ENCODE peak calls at places on chromosome 7, in nine cellular contexts. G is H4; J is endothelial cell of umbilical vein; D is activated CD8-positive, alpha-beta memory T cell treated with anti-CD3 and anti-CD28 coated beads for 48 hours; M is ELR; V is Caki2; L is stimulated activated CD4-positive, alpha-beta T cell treated with anti-CD3 and anti-CD28 coated beads, Interleukin-1b, Interleukin-23, amount 100 ng/mL, for 1 hour; R is HEK293T; N is effector CD8-positive, alpha-beta T cell. Y is an unnamed sample.

GRCh38 chr7:46357851-46358250 is 436.8 kb upstream of the IGFBP3 start:
- DNase-seq in G (no peak), J (no peak), D (no peak), M (no peak), V (no peak), L (no peak), R (no peak), N (no peak), Y (no peak)

GRCh38 chr7:119999743-120000475 is 273.1 kb upstream of the KCND2 start:
- DNase-seq in G (no peak), J (no peak), D (no peak), M (peak), V (no peak), L (no peak), R (no peak), N (no peak), Y (no peak)

GRCh38 chr7:144818516-144818915 is 17.3 kb downstream of the TPK1 start:
- DNase-seq in G (no peak), J (peak), D (no peak), M (no peak), V (peak), L (peak), R (no peak), N (peak), Y (no peak)

GRCh38 chr7:75885011-75885410 is 6.2 kb downstream of the RHBDD2 start:
- DNase-seq in G (no peak), J (no peak), D (no peak), M (no peak), V (no peak), L (no peak), R (no peak), N (no peak), Y (no peak)

GRCh38 chr7:151016505-151016904 is 7.8 kb downstream of the ATG9B start:
- DNase-seq in G (no peak), J (no peak), D (no peak), M (no peak), V (no peak), L (no peak), R (no peak), N (no peak), Y (no peak)

GRCh38 chr7:50653997-50654425 is 88.8 kb upstream of the DDC start:
- DNase-seq in G (no peak), J (no peak), D (no peak), M (no peak), V (no peak), L (no peak), R (no peak), N (no peak), Y (no peak)

GRCh38 chr7:44964831-44965440 is 13.9 kb downstream of the MYO1G start:
- DNase-seq in G (no peak), J (no peak), D (no peak), M (no peak), V (no peak), L (no peak), R (no peak), N (no peak), Y (no peak)

GRCh38 chr7:144824360-144824759 is 11.5 kb downstream of the TPK1 start:
- DNase-seq in G (peak), J (peak), D (no peak), M (peak), V (peak), L (no peak), R (no peak), N (no peak), Y (peak)

GRCh38 chr7:99504281-99504602 is 220 bp upstream of the ZKSCAN5 start:
- DNase-seq in G (no peak), J (no peak), D (no peak), M (peak), V (no peak), L (no peak), R (peak), N (no peak), Y (peak)

GRCh38 chr7:33842141-33842540 is 63.2 kb upstream of the BMPER start:
- DNase-seq in G (no peak), J (no peak), D (no peak), M (no peak), V (no peak), L (no peak), R (no peak), N (no peak), Y (no peak)